ENCODE peak calls at places on chromosomes 5 and 9, in four cellular contexts. P is GM12878; S is cardiac muscle cell; D is CD8-positive, alpha-beta memory T cell. H is an unnamed sample.

GRCh38 chr9:106277931-106278330 is 583.6 kb downstream of the TMEM38B start:
- DNase-seq in P (no peak), S (no peak), D (no peak), H (no peak)

GRCh38 chr5:143006511-143006910 is 236.3 kb downstream of the ARHGAP26 start:
- DNase-seq in P (no peak), S (no peak), D (no peak), H (no peak)

GRCh38 chr5:54440456-54440893 is 15.0 kb upstream of the HSPB3 start:
- DNase-seq in P (peak), S (no peak), D (no peak), H (peak)

GRCh38 chr9:131432597-131433301 is 38.9 kb downstream of the PRRC2B start:
- DNase-seq in P (no peak), S (no peak), D (no peak), H (no peak)

GRCh38 chr9:19999491-20000057 is 210.7 kb upstream of the SLC24A2 start:
- DNase-seq in P (peak), S (no peak), D (no peak), H (peak)

GRCh38 chr9:110142868-110143866 is 64.8 kb downstream of the C9orf152 start:
- DNase-seq in P (no peak), S (peak), D (no peak), H (no peak)

GRCh38 chr5:40414922-40415321 is 264.8 kb upstream of the PTGER4 start:
- DNase-seq in P (no peak), S (no peak), D (no peak), H (no peak)

GRCh38 chr5:171622010-171622409 is 163.6 kb upstream of the SMIM23 start:
- DNase-seq in P (no peak), S (no peak), D (no peak), H (no peak)

DNA sequence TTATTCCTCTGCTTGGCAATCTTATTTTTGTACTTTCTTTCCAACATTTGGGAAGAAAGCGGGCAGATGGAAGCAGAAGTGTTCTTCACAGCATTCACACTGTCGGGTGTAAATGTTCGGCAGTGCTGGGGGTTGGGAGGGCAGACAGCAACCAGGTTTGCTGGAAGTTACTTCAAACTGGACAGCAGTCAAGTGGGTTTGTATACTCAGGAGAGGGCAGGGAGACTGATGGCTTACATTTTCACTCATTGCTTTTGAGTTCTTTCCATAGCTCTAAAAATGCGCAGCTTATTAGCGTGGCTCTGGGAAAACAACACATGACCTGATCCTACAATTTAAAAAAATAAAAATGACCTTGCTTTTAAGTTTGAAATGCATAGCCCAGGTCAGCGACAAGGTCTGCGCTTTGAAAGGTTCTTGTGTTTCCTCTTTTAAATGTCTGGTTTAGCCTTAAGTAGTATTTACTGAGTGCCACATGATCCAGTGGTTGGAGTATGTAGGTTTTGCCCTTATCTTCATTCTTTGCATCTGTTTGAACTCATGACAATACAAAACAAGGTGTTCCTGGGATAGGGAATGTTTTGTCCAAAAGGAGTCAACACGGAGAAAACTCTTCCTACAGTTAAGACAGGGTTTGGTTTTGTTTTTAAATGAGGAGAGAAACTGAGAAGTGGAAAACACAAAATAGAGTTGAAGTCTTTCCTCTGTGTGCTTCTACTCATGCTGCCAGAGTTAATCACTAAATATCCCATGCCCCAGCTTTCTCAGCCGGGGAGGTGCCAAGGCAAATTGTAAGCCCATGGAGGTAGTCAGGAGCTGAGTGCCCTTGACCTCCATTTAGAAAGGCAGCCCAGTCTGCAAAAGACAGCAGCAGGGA is 132.7 kb upstream of the DMRT1 start:
- DNase-seq in P (no peak), S (peak), D (no peak), H (no peak)
- H3K4me3 ChIP-seq in P (no peak), S (no peak), D (no peak), H (no peak)

GRCh38 chr9:26949604-26950003 is 2.6 kb upstream of the PLAA start:
- DNase-seq in P (no peak), S (no peak), D (no peak), H (no peak)
- H3K4me3 ChIP-seq in P (no peak), S (no peak), D (no peak), H (no peak)

GRCh38 chr5:8839361-8840055 is 706.4 kb downstream of the SEMA5A start:
- DNase-seq in P (no peak), S (no peak), D (no peak), H (no peak)
- H3K4me3 ChIP-seq in P (no peak), S (no peak), D (no peak), H (no peak)

GRCh38 chr5:80654391-80655230 is at the start of the genes DHFR and MSH3:
- DNase-seq in P (peak), S (peak), D (peak), H (peak)

GRCh38 chr5:80654054-80654390 is 430 bp upstream of the MSH3 start:
- DNase-seq in P (no peak), S (no peak), D (no peak), H (no peak)

GRCh38 chr5:80656425-80656824 is 1.6 kb upstream of the DHFR start:
- DNase-seq in P (no peak), S (no peak), D (no peak), H (no peak)

GRCh38 chr5:80655231-80655784 is 525 bp upstream of the DHFR start:
- DNase-seq in P (no peak), S (no peak), D (no peak), H (no peak)

GRCh38 chr5:80653497-80653896 is 955 bp upstream of the MSH3 start:
- DNase-seq in P (no peak), S (no peak), D (no peak), H (no peak)
- H3K4me3 ChIP-seq in P (peak), S (peak), D (peak), H (peak)

GRCh38 chr5:135038829-135039525 is 4.9 kb upstream of the PITX1 start:
- DNase-seq in P (no peak), S (no peak), D (no peak), H (no peak)
- H3K4me3 ChIP-seq in P (no peak), S (no peak), D (no peak), H (no peak)

GRCh38 chr5:151285683-151286082 is 17.9 kb downstream of the SLC36A3 start:
- DNase-seq in P (no peak), S (no peak), D (no peak), H (no peak)

GRCh38 chr5:151284392-151284967 is 19.1 kb downstream of the SLC36A3 start:
- DNase-seq in P (no peak), S (no peak), D (no peak), H (peak)

GRCh38 chr5:151283120-151283825 is 20.3 kb downstream of the SLC36A3 start:
- DNase-seq in P (no peak), S (no peak), D (no peak), H (no peak)

GRCh38 chr5:151288180-151288579 is 15.4 kb downstream of the SLC36A3 start:
- DNase-seq in P (no peak), S (no peak), D (no peak), H (peak)

GRCh38 chr5:151286246-151286645 is 17.3 kb downstream of the SLC36A3 start:
- DNase-seq in P (no peak), S (no peak), D (no peak), H (no peak)
- H3K4me3 ChIP-seq in P (no peak), S (no peak), D (no peak), H (no peak)

DNA sequence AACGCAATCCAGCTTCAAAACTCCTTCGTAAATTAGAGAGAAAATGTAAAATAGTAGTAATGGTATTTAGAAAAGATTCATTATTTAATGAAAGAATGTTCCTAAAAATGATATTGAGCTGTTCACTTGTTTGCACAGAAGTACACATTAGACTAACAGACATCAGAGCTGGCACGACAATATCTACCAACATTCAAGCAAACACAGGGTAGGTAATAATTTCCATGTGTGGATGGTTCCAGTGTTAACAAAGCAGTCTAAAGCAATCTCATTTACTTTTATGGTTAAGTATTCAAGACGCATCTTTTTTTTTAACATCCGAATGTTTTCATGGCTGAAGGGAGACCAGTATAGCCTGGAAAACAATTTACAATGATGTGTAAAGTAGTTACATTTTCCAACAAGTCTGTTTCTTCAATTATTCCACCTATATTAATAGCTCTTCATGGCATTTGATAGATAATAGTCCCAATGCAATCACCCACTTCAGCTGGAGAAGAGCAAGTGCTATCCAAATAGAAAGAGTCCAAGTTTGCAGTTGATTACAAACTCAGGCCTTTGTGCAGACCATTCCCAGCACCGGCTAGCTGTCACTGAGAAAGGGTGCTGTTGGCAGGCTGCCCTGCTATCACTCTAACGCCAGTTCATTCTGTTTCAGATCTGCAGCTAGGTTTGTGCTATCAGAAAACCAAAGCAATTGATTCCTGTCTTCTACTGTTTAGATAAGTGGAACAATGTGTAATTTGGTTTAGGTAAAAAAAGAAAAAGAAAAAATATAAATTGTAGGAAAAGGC is 458.8 kb downstream of the DTWD2 start:
- DNase-seq in P (no peak), S (peak), D (no peak), H (no peak)
- H3K4me3 ChIP-seq in P (no peak), S (no peak), D (no peak), H (no peak)

GRCh38 chr9:17656889-17657288 is 78.0 kb downstream of the SH3GL2 start:
- DNase-seq in P (no peak), S (no peak), D (no peak), H (no peak)

GRCh38 chr9:17658237-17658636 is 79.4 kb downstream of the SH3GL2 start:
- DNase-seq in P (no peak), S (no peak), D (no peak), H (no peak)

GRCh38 chr9:17651725-17652124 is 72.9 kb downstream of the SH3GL2 start:
- DNase-seq in P (no peak), S (no peak), D (no peak), H (no peak)

DNA sequence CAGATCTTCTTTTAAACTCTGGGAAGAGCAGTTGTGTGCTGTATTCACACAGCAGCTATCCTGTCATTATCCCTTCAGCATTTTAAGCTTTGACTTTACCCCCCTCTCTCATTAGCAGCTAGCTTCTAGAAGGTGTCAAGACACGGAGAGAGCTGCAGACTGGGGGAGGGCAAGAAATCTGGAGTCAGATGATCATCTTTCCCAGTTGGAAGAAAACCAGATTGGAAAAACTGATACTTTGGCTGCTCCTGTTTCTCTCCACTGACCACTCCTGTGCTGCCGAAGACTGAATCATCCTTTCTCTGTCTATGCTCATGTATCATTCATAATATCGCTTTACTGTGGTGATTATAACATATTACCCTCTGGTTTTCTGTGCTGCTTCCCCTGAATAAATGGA is 75.1 kb downstream of the SH3GL2 start:
- DNase-seq in P (no peak), S (no peak), D (no peak), H (no peak)
- H3K4me3 ChIP-seq in P (no peak), S (no peak), D (no peak), H (no peak)

DNA sequence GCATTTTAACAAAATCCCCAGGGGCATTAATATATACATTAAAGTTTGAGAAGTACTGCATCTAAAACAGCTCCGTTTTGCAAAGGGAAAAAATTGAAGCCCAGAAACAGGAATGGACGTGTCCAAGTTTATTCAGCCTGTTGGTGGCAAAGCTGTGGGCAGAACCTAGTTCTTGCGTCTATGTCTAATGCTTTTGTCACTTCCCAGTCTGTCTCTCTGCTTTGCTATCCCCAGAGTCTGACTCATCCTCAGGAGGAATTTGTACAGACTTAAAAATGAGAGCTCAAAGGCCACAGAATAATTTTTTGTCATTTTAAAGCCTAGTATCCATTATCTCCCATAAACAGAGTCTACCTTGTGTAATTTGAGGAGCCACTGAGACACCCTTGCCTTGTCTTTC is 330.9 kb upstream of the GRIA1 start:
- DNase-seq in P (no peak), S (no peak), D (no peak), H (no peak)
- H3K4me3 ChIP-seq in P (no peak), S (no peak), D (no peak), H (no peak)

DNA sequence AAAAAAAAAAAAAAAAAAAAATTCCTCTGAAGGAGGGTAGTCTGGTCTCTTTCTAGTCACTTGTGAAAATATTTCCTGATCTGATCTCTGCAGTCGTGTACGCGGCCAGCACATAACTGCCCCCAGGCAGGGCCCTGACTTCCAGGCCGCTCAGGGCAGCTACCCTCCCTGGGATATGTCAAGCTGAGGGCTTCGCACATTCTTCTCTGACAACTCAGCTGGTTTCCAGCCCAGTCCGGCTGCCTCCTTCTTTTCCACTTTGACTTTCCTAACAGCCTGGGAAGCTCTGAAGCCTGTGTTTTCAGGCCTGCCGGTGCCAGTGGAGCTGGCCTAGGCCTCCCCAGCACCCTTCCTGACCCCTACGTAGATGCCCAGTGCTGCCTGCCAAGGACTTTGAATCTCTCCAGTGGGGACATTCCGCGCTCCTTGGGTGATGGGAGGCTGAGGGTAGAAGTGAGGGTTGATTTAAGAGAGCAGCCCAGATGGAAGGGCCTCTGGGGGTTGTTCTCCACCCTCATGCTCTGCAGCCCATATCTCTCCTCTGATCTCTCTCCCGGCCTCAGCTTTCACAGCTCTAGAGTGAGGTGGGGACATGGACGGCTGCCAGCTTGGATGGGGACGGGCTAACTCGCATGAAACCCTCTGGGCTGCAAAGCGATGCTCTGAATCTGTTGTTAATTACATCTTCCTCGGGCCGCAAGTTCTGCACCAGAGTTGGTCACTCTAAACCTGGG is 20.7 kb downstream of the COL5A1 start:
- DNase-seq in P (no peak), S (peak), D (no peak), H (no peak)
- H3K4me3 ChIP-seq in P (no peak), S (no peak), D (no peak), H (no peak)

H was measured in Jurkat, Clone E6-1.